ENCODE peak calls at places on chromosomes 5 and 9, in five cellular contexts. One of them, this sample, is unnamed.

GRCh38 chr5:94693043-94693822 is 74.8 kb downstream of the SLF1 start:
- DNase-seq in HepG2: peak
- DNase-seq in GM12878: no peak
- DNase-seq in HCT116: peak
- DNase-seq in H1: no peak
- DNase-seq in this sample: peak

GRCh38 chr9:17005085-17005484 is 129.8 kb upstream of the CNTLN start:
- DNase-seq in H1: peak
- DNase-seq in GM12878: no peak
- DNase-seq in HCT116: no peak
- DNase-seq in HepG2: peak
- DNase-seq in this sample: no peak

GRCh38 chr5:151740336-151740942 is 18.0 kb downstream of the ATOX1 start:
- DNase-seq in HepG2: peak
- DNase-seq in H1: no peak
- DNase-seq in HCT116: no peak
- DNase-seq in GM12878: no peak
- DNase-seq in this sample: peak

GRCh38 chr9:129490583-129491485 is 130.1 kb downstream of the C9orf50 start:
- DNase-seq in HepG2: no peak
- DNase-seq in HCT116: no peak
- DNase-seq in GM12878: no peak
- DNase-seq in H1: no peak
- DNase-seq in this sample: no peak

GRCh38 chr9:10983251-10983650 is 370.4 kb upstream of the PTPRD start:
- DNase-seq in HepG2: no peak
- DNase-seq in H1: no peak
- DNase-seq in HCT116: no peak
- DNase-seq in GM12878: no peak
- DNase-seq in this sample: no peak

GRCh38 chr9:114110180-114110579 is 11.1 kb upstream of the KIF12 start:
- DNase-seq in HepG2: peak
- DNase-seq in H1: no peak
- DNase-seq in HCT116: no peak
- DNase-seq in GM12878: no peak
- DNase-seq in this sample: no peak

GRCh38 chr5:11222169-11222568 is 461.1 kb upstream of the DAP start:
- DNase-seq in H1: no peak
- DNase-seq in GM12878: no peak
- DNase-seq in HepG2: no peak
- DNase-seq in HCT116: no peak
- DNase-seq in this sample: no peak

GRCh38 chr5:179901915-179902762 is 5.6 kb downstream of the TBC1D9B start:
- DNase-seq in HCT116: no peak
- DNase-seq in HepG2: no peak
- DNase-seq in GM12878: no peak
- DNase-seq in H1: no peak
- DNase-seq in this sample: no peak

GRCh38 chr9:3435732-3436131 is 90.1 kb downstream of the RFX3 start:
- DNase-seq in HepG2: no peak
- DNase-seq in HCT116: no peak
- DNase-seq in H1: no peak
- DNase-seq in GM12878: no peak
- DNase-seq in this sample: no peak

GRCh38 chr5:3353561-3353960 is 242.1 kb upstream of the IRX1 start:
- DNase-seq in GM12878: no peak
- DNase-seq in HCT116: no peak
- DNase-seq in H1: no peak
- DNase-seq in HepG2: no peak
- DNase-seq in this sample: no peak

GRCh38 chr5:61051267-61051666 is 106.3 kb downstream of the NDUFAF2 start:
- DNase-seq in HCT116: peak
- DNase-seq in H1: no peak
- DNase-seq in GM12878: no peak
- DNase-seq in HepG2: peak
- DNase-seq in this sample: no peak
- TF ChIP-seq SRF in HCT116: no peak
- TF ChIP-seq SRF in H1: no peak
- TF ChIP-seq SRF in GM12878: no peak
- TF ChIP-seq SRF in HepG2: no peak
- TF ChIP-seq SRF in this sample: no peak

DNA sequence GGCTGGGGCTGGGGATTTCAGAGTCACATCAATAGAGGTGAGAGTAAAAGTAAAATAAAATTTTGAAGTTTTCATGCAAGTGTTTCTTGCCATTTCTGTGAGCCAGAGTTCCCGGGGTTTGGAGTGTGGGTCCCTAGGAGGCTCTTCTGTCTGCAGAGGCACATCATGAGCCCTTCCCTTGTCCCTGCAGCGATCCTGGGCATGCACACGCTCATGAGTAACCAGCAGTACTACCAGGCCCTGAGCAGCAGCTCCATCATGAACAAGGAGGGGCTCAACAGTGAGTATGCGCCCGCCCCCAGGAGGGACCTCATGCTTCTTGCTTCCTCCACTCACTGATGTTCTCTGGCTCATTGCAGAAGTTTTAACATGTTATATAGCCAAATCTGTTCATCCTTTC is 61.1 kb downstream of the TMOD1 start:
- DNase-seq in H1: no peak
- DNase-seq in HCT116: no peak
- DNase-seq in HepG2: no peak
- DNase-seq in GM12878: no peak
- DNase-seq in this sample: no peak
- TF ChIP-seq SRF in H1: no peak
- TF ChIP-seq SRF in HCT116: no peak
- TF ChIP-seq SRF in HepG2: no peak
- TF ChIP-seq SRF in GM12878: no peak
- TF ChIP-seq SRF in this sample: no peak

DNA sequence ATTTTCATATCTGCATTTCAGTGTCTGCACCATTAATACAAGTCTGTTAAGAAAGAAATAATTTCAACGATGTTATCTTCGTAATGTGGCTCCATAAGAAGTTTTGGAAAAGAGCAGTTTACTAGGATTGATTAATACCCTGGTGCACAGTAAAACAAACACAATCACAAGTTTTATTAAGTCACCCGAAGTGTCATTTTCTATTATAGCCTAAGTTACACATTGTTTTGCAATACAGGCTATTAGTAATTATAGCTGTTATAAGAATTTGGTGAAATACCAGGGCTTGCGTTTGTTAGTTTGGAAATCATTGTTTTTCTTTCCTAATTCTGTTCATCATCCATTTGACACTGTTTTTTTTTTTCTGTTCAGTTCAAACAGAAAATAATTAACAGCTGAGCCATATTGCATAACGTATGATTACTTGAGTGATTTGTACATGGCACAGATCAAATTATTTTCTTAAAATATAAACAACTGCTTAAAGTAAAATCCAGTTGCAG is 30.6 kb downstream of the LVRN start:
- DNase-seq in HCT116: no peak
- DNase-seq in HepG2: no peak
- DNase-seq in H1: no peak
- DNase-seq in GM12878: no peak
- DNase-seq in this sample: no peak
- TF ChIP-seq SRF in HCT116: no peak
- TF ChIP-seq SRF in HepG2: no peak
- TF ChIP-seq SRF in H1: no peak
- TF ChIP-seq SRF in GM12878: no peak
- TF ChIP-seq SRF in this sample: no peak

GRCh38 chr9:133701981-133702797 is 36.0 kb downstream of the SARDH start:
- DNase-seq in HepG2: no peak
- DNase-seq in HCT116: no peak
- DNase-seq in GM12878: no peak
- DNase-seq in H1: no peak
- DNase-seq in this sample: no peak
- TF ChIP-seq SRF in HepG2: no peak
- TF ChIP-seq SRF in HCT116: no peak
- TF ChIP-seq SRF in GM12878: no peak
- TF ChIP-seq SRF in H1: no peak
- TF ChIP-seq SRF in this sample: no peak

DNA sequence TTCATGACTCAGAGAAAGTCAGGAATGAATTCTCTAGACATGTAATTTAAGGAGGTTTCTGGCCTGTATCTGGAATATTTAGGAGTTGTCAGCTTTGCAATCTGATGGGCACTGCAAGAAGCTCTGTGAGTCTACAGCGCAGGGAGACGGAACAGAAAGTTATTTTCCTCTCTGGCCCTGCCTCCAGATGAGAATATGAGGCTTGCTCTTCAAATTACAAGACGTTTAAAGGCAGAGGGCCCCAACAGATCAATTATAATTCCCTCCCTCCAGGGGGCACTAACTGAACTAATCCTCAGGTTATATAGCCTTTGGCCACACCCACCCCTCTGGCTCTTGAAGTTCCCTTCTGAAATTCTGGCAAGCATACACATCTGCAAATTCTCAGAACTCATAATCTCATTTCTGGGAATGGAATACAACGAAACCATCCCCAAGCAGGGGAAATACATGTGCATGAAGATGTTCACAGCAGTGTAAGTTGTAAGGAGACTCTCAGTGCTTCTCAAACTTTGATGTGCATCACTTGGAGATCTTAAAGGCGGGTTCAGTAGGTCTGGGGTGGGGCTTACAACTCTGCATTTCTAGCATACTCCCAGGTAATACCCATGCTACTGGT is 307.6 kb downstream of the CWC27 start:
- DNase-seq in H1: no peak
- DNase-seq in HCT116: peak
- DNase-seq in HepG2: peak
- DNase-seq in GM12878: no peak
- DNase-seq in this sample: peak
- TF ChIP-seq SRF in H1: no peak
- TF ChIP-seq SRF in HCT116: no peak
- TF ChIP-seq SRF in HepG2: no peak
- TF ChIP-seq SRF in GM12878: no peak
- TF ChIP-seq SRF in this sample: no peak

DNA sequence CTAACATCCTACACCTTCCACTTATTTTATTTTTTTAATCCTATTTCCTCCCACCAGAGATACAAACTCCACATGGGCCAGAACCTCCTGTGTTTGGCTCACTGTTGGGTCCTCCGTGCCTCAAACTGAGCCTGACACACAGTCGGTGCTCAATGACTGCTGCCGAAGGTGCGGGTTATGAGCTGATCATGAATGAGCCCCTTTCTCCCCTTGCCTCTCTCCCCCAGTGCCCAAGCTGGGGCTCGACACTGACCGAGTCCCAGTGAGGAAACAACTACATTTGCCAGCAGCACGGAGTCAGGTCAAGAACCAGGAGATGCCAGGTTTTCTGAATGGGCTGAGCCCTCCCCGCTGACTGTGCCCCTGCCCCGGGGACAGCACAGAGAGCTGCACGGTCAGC is 45.0 kb downstream of the SARDH start:
- DNase-seq in GM12878: no peak
- DNase-seq in HCT116: no peak
- DNase-seq in HepG2: no peak
- DNase-seq in H1: no peak
- DNase-seq in this sample: no peak
- TF ChIP-seq SRF in GM12878: no peak
- TF ChIP-seq SRF in HCT116: no peak
- TF ChIP-seq SRF in HepG2: no peak
- TF ChIP-seq SRF in H1: no peak
- TF ChIP-seq SRF in this sample: no peak

GRCh38 chr9:100689635-100690034 is 111.8 kb downstream of the CAVIN4 start:
- DNase-seq in H1: no peak
- DNase-seq in HCT116: no peak
- DNase-seq in GM12878: no peak
- DNase-seq in HepG2: no peak
- DNase-seq in this sample: no peak

GRCh38 chr9:100686420-100686819 is 108.5 kb downstream of the CAVIN4 start:
- DNase-seq in H1: no peak
- DNase-seq in GM12878: no peak
- DNase-seq in HepG2: no peak
- DNase-seq in HCT116: no peak
- DNase-seq in this sample: no peak

DNA sequence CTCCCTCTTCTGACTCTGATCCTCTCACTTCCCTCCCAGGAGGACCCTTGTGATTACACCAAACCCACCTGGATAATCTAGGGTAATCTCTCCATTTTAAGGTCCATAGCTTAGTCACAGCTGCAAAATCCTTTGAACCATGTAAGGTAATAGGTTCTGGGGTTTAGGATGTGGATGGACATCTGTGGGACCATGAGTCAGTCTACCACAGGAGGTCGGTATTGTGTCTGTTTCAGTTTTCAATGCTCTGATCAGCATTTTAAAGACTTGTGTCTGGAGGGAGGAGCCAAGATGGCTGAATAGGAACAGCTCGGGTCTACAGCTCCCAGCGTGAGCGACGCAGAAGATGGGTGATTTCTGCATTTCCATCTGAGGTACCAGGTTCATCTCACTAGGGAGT is 112.6 kb downstream of the CAVIN4 start:
- DNase-seq in GM12878: no peak
- DNase-seq in HCT116: no peak
- DNase-seq in HepG2: no peak
- DNase-seq in H1: no peak
- DNase-seq in this sample: peak
- TF ChIP-seq SRF in GM12878: no peak
- TF ChIP-seq SRF in HCT116: no peak
- TF ChIP-seq SRF in HepG2: no peak
- TF ChIP-seq SRF in H1: no peak
- TF ChIP-seq SRF in this sample: no peak

DNA sequence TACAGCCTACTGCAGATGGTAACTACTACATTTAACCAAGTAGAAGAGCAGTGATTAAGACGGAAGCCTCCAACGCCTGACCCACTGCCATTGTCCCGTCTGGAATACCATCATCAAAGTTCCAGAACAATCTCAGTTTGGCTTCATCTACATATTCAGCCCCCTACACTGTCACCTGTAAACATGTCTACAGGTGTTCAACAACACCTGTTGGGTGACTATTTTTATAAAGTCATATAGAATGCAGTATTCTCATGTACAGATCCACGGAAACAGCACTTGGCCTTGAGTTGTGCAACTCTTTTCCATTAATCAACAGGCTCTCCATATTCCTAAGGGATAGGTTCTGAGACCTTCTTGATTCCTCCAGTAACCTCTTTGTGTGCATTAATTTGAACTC is 53.3 kb upstream of the AGXT2 start:
- DNase-seq in GM12878: no peak
- DNase-seq in HCT116: no peak
- DNase-seq in H1: no peak
- DNase-seq in HepG2: no peak
- DNase-seq in this sample: no peak
- TF ChIP-seq SRF in GM12878: no peak
- TF ChIP-seq SRF in HCT116: no peak
- TF ChIP-seq SRF in H1: no peak
- TF ChIP-seq SRF in HepG2: no peak
- TF ChIP-seq SRF in this sample: no peak

DNA sequence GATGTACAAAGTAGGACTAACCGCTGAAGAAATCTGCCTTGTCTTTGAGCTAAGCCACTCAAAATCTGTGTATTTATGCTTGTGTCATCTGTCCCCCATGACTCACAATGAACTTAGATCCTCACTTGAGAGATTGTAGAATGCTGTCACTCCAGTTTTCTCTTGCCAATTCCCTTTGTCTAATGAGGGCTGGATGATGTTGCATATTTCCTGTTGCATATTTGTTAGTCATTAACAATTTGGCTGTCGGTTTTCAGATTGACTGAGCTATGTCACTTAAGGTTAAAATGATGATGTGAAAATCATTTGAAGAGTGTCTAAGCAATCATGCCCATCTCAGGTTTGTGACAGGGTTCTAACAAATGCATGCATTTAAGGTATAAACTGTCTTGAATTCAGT is 481.7 kb downstream of the CDH10 start:
- DNase-seq in GM12878: no peak
- DNase-seq in HCT116: no peak
- DNase-seq in H1: no peak
- DNase-seq in HepG2: no peak
- DNase-seq in this sample: no peak
- TF ChIP-seq SRF in GM12878: no peak
- TF ChIP-seq SRF in HCT116: no peak
- TF ChIP-seq SRF in H1: no peak
- TF ChIP-seq SRF in HepG2: no peak
- TF ChIP-seq SRF in this sample: no peak